ENCODE peak calls at places on chromosomes 2 and 18, in seven cellular contexts. B is tibial nerve; V is right cardiac atrium; I is right lobe of liver; T is suprapubic skin; F is CD8-positive, alpha-beta T cell; P is fibroblast of lung. M is an unnamed sample.

GRCh38 chr2:237221443-237221842 is 135.8 kb downstream of the COPS8 start:
- DNase-seq in B (no peak), V (no peak), I (no peak), T (no peak), F (no peak), P (no peak), M (no peak)

GRCh38 chr18:49650426-49650891 is 88.6 kb downstream of the LIPG start:
- DNase-seq in B (no peak), V (no peak), I (peak; percentile 66), T (no peak), F (no peak), P (no peak), M (no peak)

GRCh38 chr2:43370705-43371104 is 144.3 kb upstream of the ZFP36L2 start:
- DNase-seq in B (no peak), V (no peak), I (no peak), T (no peak), F (no peak), P (peak; percentile 67), M (no peak)

GRCh38 chr2:239520811-239521517 is 120.1 kb upstream of the HDAC4 start:
- DNase-seq in B (no peak), V (peak; percentile 44), I (peak; percentile 45), T (no peak), F (no peak), P (no peak), M (no peak)

GRCh38 chr2:91974401-91975129 is 2896.7 kb upstream of the TEKT4 start:
- DNase-seq in B (no peak), V (no peak), I (no peak), T (no peak), F (no peak), P (no peak), M (no peak)

GRCh38 chr2:169765523-169765922 is 31.9 kb downstream of the KLHL23 start:
- DNase-seq in B (no peak), V (no peak), I (no peak), T (no peak), F (no peak), P (peak; percentile 54), M (no peak)

GRCh38 chr2:191064590-191064989 is 50.6 kb upstream of the STAT1 start:
- DNase-seq in B (no peak), V (no peak), I (no peak), T (no peak), F (peak; percentile 59), P (no peak), M (no peak)

GRCh38 chr18:55096261-55097026 is 137.2 kb upstream of the CCDC68 start:
- DNase-seq in B (peak; percentile 16), V (peak; percentile 48), I (no peak), T (no peak), F (no peak), P (peak; percentile 80), M (no peak)

GRCh38 chr2:127225186-127225960 is 5.3 kb upstream of the CYP27C1 start:
- DNase-seq in B (no peak), V (no peak), I (no peak), T (no peak), F (no peak), P (peak; percentile 91), M (no peak)

GRCh38 chr2:10285578-10286198 is 17.0 kb upstream of the HPCAL1 start:
- DNase-seq in B (peak; percentile 42), V (peak; percentile 89), I (peak; percentile 93), T (no peak), F (no peak), P (peak; percentile 49), M (peak; percentile 71)

GRCh38 chr2:17813015-17813741 is 3.1 kb upstream of the MSGN1 start:
- DNase-seq in B (no peak), V (no peak), I (no peak), T (no peak), F (no peak), P (peak; percentile 45), M (no peak)

GRCh38 chr18:5237723-5238370 is 40.8 kb upstream of the AKAIN1 start:
- DNase-seq in B (peak; percentile 74), V (peak; percentile 95), I (peak; percentile 92), T (peak; percentile 93), F (peak; percentile 94), P (peak; percentile 93), M (peak; percentile 47)

GRCh38 chr2:57516740-57517340 is 529.8 kb upstream of the VRK2 start:
- DNase-seq in B (no peak), V (no peak), I (no peak), T (no peak), F (no peak), P (peak; percentile 42), M (no peak)

GRCh38 chr2:177670791-177671528 is 278.4 kb downstream of the AGPS start:
- DNase-seq in B (no peak), V (no peak), I (no peak), T (no peak), F (no peak), P (no peak), M (no peak)

GRCh38 chr2:68320118-68320641 is 431 bp upstream of the CNRIP1 start:
- DNase-seq in B (no peak), V (peak; percentile 55), I (no peak), T (no peak), F (no peak), P (peak; percentile 20), M (no peak)

GRCh38 chr2:231693956-231694355 is 14.4 kb upstream of the PTMA start:
- DNase-seq in B (no peak), V (no peak), I (no peak), T (no peak), F (no peak), P (no peak), M (no peak)

GRCh38 chr18:70333757-70334156 is 44.9 kb downstream of the SOCS6 start:
- DNase-seq in B (no peak), V (no peak), I (no peak), T (no peak), F (no peak), P (peak; percentile 99), M (peak; percentile 11)

GRCh38 chr2:59458862-59459261 is 1094.6 kb downstream of the BCL11A start:
- DNase-seq in B (no peak), V (no peak), I (no peak), T (no peak), F (no peak), P (no peak), M (no peak)

GRCh38 chr18:9433616-9434239 is 41.6 kb upstream of the RALBP1 start:
- DNase-seq in B (no peak), V (no peak), I (no peak), T (no peak), F (no peak), P (no peak), M (no peak)

GRCh38 chr18:58898427-58898826 is 33.8 kb downstream of the ZNF532 start:
- DNase-seq in B (no peak), V (no peak), I (no peak), T (no peak), F (no peak), P (no peak), M (no peak)

GRCh38 chr18:58901143-58901542 is 36.5 kb downstream of the ZNF532 start:
- DNase-seq in B (no peak), V (no peak), I (no peak), T (no peak), F (no peak), P (no peak), M (no peak)

GRCh38 chr18:58901783-58902182 is 37.1 kb downstream of the ZNF532 start:
- DNase-seq in B (no peak), V (no peak), I (no peak), T (no peak), F (no peak), P (no peak), M (no peak)

GRCh38 chr18:58897994-58898393 is 33.3 kb downstream of the ZNF532 start:
- DNase-seq in B (no peak), V (no peak), I (no peak), T (no peak), F (no peak), P (no peak), M (no peak)

GRCh38 chr18:58900015-58900649 is 35.5 kb downstream of the ZNF532 start:
- DNase-seq in B (no peak), V (no peak), I (no peak), T (no peak), F (no peak), P (no peak), M (no peak)
- H3K27ac ChIP-seq in B (no peak overlapping the region), V (peak overlapping the region; percentile 69), I (no peak overlapping the region), T (no peak overlapping the region), F (no peak overlapping the region), P (peak overlapping the region; percentile 6), M (peak overlapping the region; percentile 54)

GRCh38 chr2:79552653-79553052 is 39.8 kb downstream of the CTNNA2 start:
- DNase-seq in B (no peak), V (no peak), I (no peak), T (no peak), F (no peak), P (no peak), M (no peak)

DNA sequence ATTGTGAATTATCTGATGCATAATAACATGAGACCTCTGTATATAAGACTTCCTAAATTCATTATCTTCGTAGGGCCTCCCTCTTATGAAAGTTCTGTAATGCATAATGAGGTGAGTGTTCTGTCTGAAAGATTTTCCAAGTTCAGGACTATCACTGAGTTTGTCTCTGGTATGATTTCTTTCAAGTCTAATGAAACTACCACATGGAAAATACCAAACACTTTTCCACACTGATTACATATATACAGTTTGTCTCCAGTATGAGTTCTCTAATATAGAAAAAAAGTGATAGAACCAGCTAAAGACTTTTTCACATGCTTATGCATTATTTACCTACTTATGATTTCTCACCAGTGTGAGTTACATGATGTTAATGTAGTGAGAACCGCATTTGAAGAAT is 34.7 kb downstream of the CTNNA2 start:
- DNase-seq in B (no peak), V (no peak), I (no peak), T (no peak), F (no peak), P (no peak), M (no peak)
- H3K9me3 ChIP-seq in B (peaks cover 3% of the 10 kb centered on the region), V (peaks cover 3% of the 10 kb centered on the region), I (no peaks in the 10 kb centered on the region), T (peaks cover 51% of the 10 kb centered on the region), F (no peaks in the 10 kb centered on the region), P (no peaks in the 10 kb centered on the region), M (peaks cover 4% of the 10 kb centered on the region)

DNA sequence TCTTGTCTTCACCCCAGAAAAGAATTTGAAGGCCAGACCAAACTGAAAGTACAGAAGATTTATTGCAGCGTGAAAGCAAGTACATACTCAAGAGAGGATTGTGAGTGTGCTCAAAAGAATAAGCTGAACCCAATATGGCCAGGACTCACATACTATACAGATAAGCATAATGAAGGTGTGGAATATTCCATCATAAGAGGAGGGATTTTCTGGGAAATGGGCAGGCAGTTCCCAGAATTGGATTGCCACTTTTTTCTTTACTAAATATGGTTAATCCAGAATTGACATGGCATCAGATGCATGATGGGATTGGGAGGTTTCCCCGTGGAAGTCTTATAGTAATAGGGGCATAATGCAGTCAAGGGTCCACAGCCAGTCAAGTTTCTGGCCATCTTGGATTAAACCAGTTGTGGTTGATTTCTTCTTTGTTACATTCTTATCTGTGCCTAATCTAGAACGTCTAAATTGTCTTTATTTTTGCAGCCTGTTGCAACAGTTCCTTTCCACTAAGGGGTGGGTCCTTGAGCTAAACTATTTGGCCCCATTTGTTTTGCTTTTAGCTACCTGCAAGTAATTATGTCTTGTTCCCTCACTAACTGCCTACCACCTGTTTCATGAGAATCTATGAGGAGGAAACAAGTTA is 9.0 kb downstream of the SP140L start:
- DNase-seq in B (no peak), V (no peak), I (no peak), T (no peak), F (no peak), P (no peak), M (no peak)
- H3K4me3 ChIP-seq in B (no peak overlapping the region), V (no peak overlapping the region), I (no peak overlapping the region), T (no peak overlapping the region), F (peak overlapping the region; percentile 41), P (no peak overlapping the region), M (no peak overlapping the region)

DNA sequence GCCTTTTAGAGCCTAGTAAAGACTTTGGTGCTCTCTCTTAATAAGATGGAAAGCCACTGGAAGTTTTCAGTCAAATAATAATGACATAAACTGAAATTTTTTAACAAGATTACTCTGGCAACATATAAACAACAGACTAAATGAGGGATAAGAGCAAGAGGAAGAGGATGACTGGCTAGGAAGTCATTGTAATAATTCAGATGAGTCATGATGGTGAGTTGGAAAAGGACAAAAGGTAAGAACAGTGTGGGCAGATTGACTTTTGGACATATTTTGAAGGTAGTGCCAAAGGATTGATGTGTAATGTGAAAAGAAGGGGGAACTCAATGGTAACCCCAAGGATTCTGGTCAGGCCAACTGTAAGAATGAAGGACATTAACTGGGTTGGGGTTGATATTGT is 310.3 kb downstream of the NOL4 start:
- DNase-seq in B (no peak), V (no peak), I (no peak), T (no peak), F (no peak), P (peak; percentile 71), M (no peak)
- H3K27ac ChIP-seq in B (no peak overlapping the region), V (no peak overlapping the region), I (no peak overlapping the region), T (no peak overlapping the region), F (no peak overlapping the region), P (no peak overlapping the region), M (no peak overlapping the region)

M was measured in thoracic aorta.